ENCODE peak calls at places on chromosomes 5 and 9, in six cellular contexts. M is mesothelial cell of epicardium; X is GM18507; K is amniotic epithelial cell; Z is activated T-cell treated with anti-CD3 and anti-CD28 coated beads, Interleukin-2, amount 50 U/mL, for 72 hours; S is AG10803. F is an unnamed sample.

GRCh38 chr5:78791416-78792100 is 143.0 kb upstream of the LHFPL2 start:
- DNase-seq in S (no peak), M (no peak), K (no peak), Z (no peak), X (no peak), F (no peak)

GRCh38 chr5:147981074-147981473 is 74.7 kb upstream of the C5orf46 start:
- DNase-seq in Z (no peak), K (no peak), M (no peak), S (no peak), X (no peak), F (no peak)

GRCh38 chr5:180646963-180647305 is 2.5 kb downstream of the FLT4 start:
- DNase-seq in S (no peak), Z (no peak), M (no peak), K (no peak), X (no peak), F (no peak)

GRCh38 chr9:85215416-85215815 is 526.3 kb downstream of the AGTPBP1 start:
- DNase-seq in S (no peak), Z (no peak), X (no peak), K (no peak), M (no peak), F (no peak)

GRCh38 chr5:54480296-54480695 is 24.8 kb downstream of the HSPB3 start:
- DNase-seq in S (peak), X (no peak), K (peak), M (no peak), Z (no peak), F (no peak)

GRCh38 chr5:108818613-108819272 is 71.0 kb downstream of the FER start:
- DNase-seq in S (peak), X (peak), K (peak), Z (no peak), M (no peak), F (no peak)

GRCh38 chr5:120615967-120616645 is 152.0 kb downstream of the PRR16 start:
- DNase-seq in K (peak), X (no peak), S (peak), M (no peak), Z (no peak), F (no peak)

GRCh38 chr9:130128251-130128650 is 44.0 kb upstream of the NCS1 start:
- DNase-seq in X (no peak), S (no peak), K (no peak), Z (peak), M (no peak), F (peak)

GRCh38 chr5:177992466-177992865 is 3.6 kb downstream of the PROP1 start:
- DNase-seq in X (no peak), K (no peak), M (no peak), Z (no peak), S (no peak), F (no peak)

F was measured in activated naive CD4-positive, alpha-beta T cell treated with anti-CD3 and anti-CD28 coated beads, Interleukin-2, amount 10 ng/mL, durations not matched to agents 7 days and 5 days.